ENCODE peak calls at places on chromosomes 7 and 10, in seven cellular contexts. One of them, this sample, is unnamed.

GRCh38 chr10:78411716-78412115 is 378.1 kb downstream of the RPS24 start:
- DNase-seq in fibroblast of lung: no peak
- DNase-seq in A673: no peak
- DNase-seq in CD8-positive, alpha-beta memory T cell: no peak
- DNase-seq in endodermal cell: no peak
- DNase-seq in RWPE1: no peak
- DNase-seq in CD8-positive, alpha-beta T cell: no peak
- DNase-seq in this sample: no peak

GRCh38 chr10:13526952-13527863 is 1.6 kb downstream of the BEND7 start:
- DNase-seq in RWPE1: peak
- DNase-seq in fibroblast of lung: peak
- DNase-seq in endodermal cell: no peak
- DNase-seq in CD8-positive, alpha-beta T cell: no peak
- DNase-seq in A673: no peak
- DNase-seq in CD8-positive, alpha-beta memory T cell: no peak
- DNase-seq in this sample: peak

GRCh38 chr7:90738249-90738648 is 142.1 kb downstream of the CDK14 start:
- DNase-seq in CD8-positive, alpha-beta memory T cell: no peak
- DNase-seq in RWPE1: no peak
- DNase-seq in A673: no peak
- DNase-seq in fibroblast of lung: no peak
- DNase-seq in endodermal cell: no peak
- DNase-seq in CD8-positive, alpha-beta T cell: no peak
- DNase-seq in this sample: no peak

GRCh38 chr7:1665721-1666250 is 4.3 kb upstream of the ELFN1 start:
- DNase-seq in fibroblast of lung: no peak
- DNase-seq in CD8-positive, alpha-beta memory T cell: no peak
- DNase-seq in endodermal cell: peak
- DNase-seq in A673: peak
- DNase-seq in CD8-positive, alpha-beta T cell: no peak
- DNase-seq in RWPE1: no peak
- DNase-seq in this sample: peak

GRCh38 chr7:111903797-111904196 is 302.4 kb downstream of the DOCK4 start:
- DNase-seq in CD8-positive, alpha-beta T cell: no peak
- DNase-seq in CD8-positive, alpha-beta memory T cell: no peak
- DNase-seq in RWPE1: peak
- DNase-seq in fibroblast of lung: no peak
- DNase-seq in endodermal cell: no peak
- DNase-seq in A673: no peak
- DNase-seq in this sample: peak

GRCh38 chr10:76117949-76118348 is 686.5 kb downstream of the LRMDA start:
- DNase-seq in A673: no peak
- DNase-seq in RWPE1: peak
- DNase-seq in CD8-positive, alpha-beta memory T cell: no peak
- DNase-seq in endodermal cell: no peak
- DNase-seq in CD8-positive, alpha-beta T cell: no peak
- DNase-seq in fibroblast of lung: peak
- DNase-seq in this sample: no peak

GRCh38 chr7:142478479-142479220 is 220.8 kb upstream of the PRSS58 start:
- DNase-seq in CD8-positive, alpha-beta memory T cell: no peak
- DNase-seq in CD8-positive, alpha-beta T cell: no peak
- DNase-seq in fibroblast of lung: peak
- DNase-seq in A673: peak
- DNase-seq in RWPE1: peak
- DNase-seq in endodermal cell: peak
- DNase-seq in this sample: no peak

GRCh38 chr7:11706666-11707605 is 125.1 kb downstream of the THSD7A start:
- DNase-seq in A673: no peak
- DNase-seq in CD8-positive, alpha-beta memory T cell: no peak
- DNase-seq in CD8-positive, alpha-beta T cell: no peak
- DNase-seq in fibroblast of lung: no peak
- DNase-seq in endodermal cell: no peak
- DNase-seq in RWPE1: no peak
- DNase-seq in this sample: no peak

GRCh38 chr10:104122273-104123107 is 519 bp downstream of the SFR1 start:
- DNase-seq in fibroblast of lung: peak
- DNase-seq in A673: no peak
- DNase-seq in CD8-positive, alpha-beta memory T cell: no peak
- DNase-seq in CD8-positive, alpha-beta T cell: no peak
- DNase-seq in RWPE1: no peak
- DNase-seq in endodermal cell: no peak
- DNase-seq in this sample: no peak

GRCh38 chr7:155846156-155846555 is 33.9 kb upstream of the SHH start:
- DNase-seq in endodermal cell: peak
- DNase-seq in CD8-positive, alpha-beta T cell: no peak
- DNase-seq in RWPE1: no peak
- DNase-seq in CD8-positive, alpha-beta memory T cell: no peak
- DNase-seq in fibroblast of lung: no peak
- DNase-seq in A673: no peak
- DNase-seq in this sample: no peak

GRCh38 chr10:21895932-21896331 is 107.6 kb downstream of the DNAJC1 start:
- DNase-seq in fibroblast of lung: no peak
- DNase-seq in A673: no peak
- DNase-seq in CD8-positive, alpha-beta memory T cell: no peak
- DNase-seq in endodermal cell: no peak
- DNase-seq in RWPE1: no peak
- DNase-seq in CD8-positive, alpha-beta T cell: no peak
- DNase-seq in this sample: no peak

GRCh38 chr7:100893910-100894763 is 1.6 kb downstream of the ACHE start:
- DNase-seq in endodermal cell: peak
- DNase-seq in A673: no peak
- DNase-seq in CD8-positive, alpha-beta memory T cell: no peak
- DNase-seq in fibroblast of lung: no peak
- DNase-seq in RWPE1: no peak
- DNase-seq in CD8-positive, alpha-beta T cell: no peak
- DNase-seq in this sample: peak

GRCh38 chr7:7114575-7115291 is 67.6 kb upstream of the C1GALT1 start:
- DNase-seq in RWPE1: no peak
- DNase-seq in fibroblast of lung: no peak
- DNase-seq in CD8-positive, alpha-beta T cell: no peak
- DNase-seq in A673: no peak
- DNase-seq in CD8-positive, alpha-beta memory T cell: no peak
- DNase-seq in endodermal cell: no peak
- DNase-seq in this sample: no peak

GRCh38 chr10:26024303-26024702 is 90.3 kb downstream of the MYO3A start:
- DNase-seq in RWPE1: no peak
- DNase-seq in endodermal cell: no peak
- DNase-seq in fibroblast of lung: no peak
- DNase-seq in CD8-positive, alpha-beta T cell: no peak
- DNase-seq in CD8-positive, alpha-beta memory T cell: no peak
- DNase-seq in A673: no peak
- DNase-seq in this sample: no peak

GRCh38 chr7:158863611-158864506 is 7.5 kb downstream of the DYNC2I1 start:
- DNase-seq in A673: peak
- DNase-seq in fibroblast of lung: peak
- DNase-seq in RWPE1: peak
- DNase-seq in CD8-positive, alpha-beta T cell: no peak
- DNase-seq in endodermal cell: peak
- DNase-seq in CD8-positive, alpha-beta memory T cell: peak
- DNase-seq in this sample: peak

GRCh38 chr7:142894886-142895593 is 9.5 kb upstream of the TRPV6 start:
- DNase-seq in RWPE1: no peak
- DNase-seq in endodermal cell: peak
- DNase-seq in fibroblast of lung: no peak
- DNase-seq in A673: no peak
- DNase-seq in CD8-positive, alpha-beta memory T cell: no peak
- DNase-seq in CD8-positive, alpha-beta T cell: no peak
- DNase-seq in this sample: no peak

GRCh38 chr10:7484456-7485266 is 73.8 kb upstream of the SFMBT2 start:
- DNase-seq in A673: no peak
- DNase-seq in RWPE1: no peak
- DNase-seq in CD8-positive, alpha-beta T cell: peak
- DNase-seq in endodermal cell: no peak
- DNase-seq in fibroblast of lung: no peak
- DNase-seq in CD8-positive, alpha-beta memory T cell: peak
- DNase-seq in this sample: no peak

GRCh38 chr7:114422478-114423217 is 8.0 kb downstream of the FOXP2 start:
- DNase-seq in RWPE1: no peak
- DNase-seq in fibroblast of lung: peak
- DNase-seq in CD8-positive, alpha-beta T cell: no peak
- DNase-seq in A673: no peak
- DNase-seq in endodermal cell: no peak
- DNase-seq in CD8-positive, alpha-beta memory T cell: no peak
- DNase-seq in this sample: no peak

GRCh38 chr7:46682841-46683624 is 762.0 kb upstream of the IGFBP3 start:
- DNase-seq in CD8-positive, alpha-beta T cell: no peak
- DNase-seq in A673: no peak
- DNase-seq in CD8-positive, alpha-beta memory T cell: no peak
- DNase-seq in endodermal cell: no peak
- DNase-seq in fibroblast of lung: peak
- DNase-seq in RWPE1: no peak
- DNase-seq in this sample: peak

GRCh38 chr7:104548861-104549260 is 220.5 kb downstream of the LHFPL3 start:
- DNase-seq in endodermal cell: no peak
- DNase-seq in CD8-positive, alpha-beta memory T cell: no peak
- DNase-seq in CD8-positive, alpha-beta T cell: no peak
- DNase-seq in fibroblast of lung: no peak
- DNase-seq in RWPE1: no peak
- DNase-seq in A673: peak
- DNase-seq in this sample: no peak

DNA sequence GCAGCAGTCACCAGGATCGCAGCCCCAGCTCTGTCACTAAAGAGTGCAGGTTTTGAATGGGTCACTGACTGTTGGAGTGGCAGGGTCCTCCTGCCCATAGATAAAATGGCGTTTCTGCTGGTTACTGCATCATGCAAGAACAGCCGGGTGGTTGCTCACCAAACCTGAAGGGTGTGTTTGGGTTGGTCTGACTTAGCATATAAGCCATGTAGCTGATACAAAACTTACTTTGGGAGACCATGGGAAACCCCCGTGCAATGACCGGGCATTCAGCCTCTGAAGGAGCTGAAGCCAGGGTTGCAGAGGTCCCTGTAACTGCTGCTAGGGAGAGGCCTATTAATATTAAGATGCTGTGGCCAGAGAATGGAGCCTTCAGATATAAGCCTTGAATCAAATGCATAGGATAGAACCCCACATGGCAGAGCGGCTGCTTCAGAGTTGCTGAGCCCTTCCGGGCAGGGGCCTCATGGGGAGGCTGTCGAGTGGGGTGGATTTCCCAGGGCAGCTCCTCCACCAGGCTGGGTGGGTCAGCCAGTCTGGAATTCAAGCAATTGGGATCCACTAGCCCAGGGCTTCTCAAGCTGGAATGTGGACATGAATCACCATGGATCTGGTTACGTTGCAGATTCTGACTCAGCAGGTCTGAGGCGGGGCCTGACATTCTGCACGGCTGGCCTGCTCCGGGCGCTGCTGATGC is 70.9 kb upstream of the CTBP2 start:
- DNase-seq in A673: peak
- DNase-seq in endodermal cell: peak
- DNase-seq in fibroblast of lung: peak
- DNase-seq in CD8-positive, alpha-beta memory T cell: no peak
- DNase-seq in CD8-positive, alpha-beta T cell: no peak
- DNase-seq in RWPE1: peak
- DNase-seq in this sample: peak
- H3K27ac ChIP-seq in A673: no peak
- H3K27ac ChIP-seq in endodermal cell: no peak
- H3K27ac ChIP-seq in fibroblast of lung: peak
- H3K27ac ChIP-seq in CD8-positive, alpha-beta memory T cell: no peak
- H3K27ac ChIP-seq in CD8-positive, alpha-beta T cell: no peak
- H3K27ac ChIP-seq in RWPE1: peak
- H3K27ac ChIP-seq in this sample: peak

GRCh38 chr7:96591900-96592676 is 117.6 kb downstream of the SEM1 start:
- DNase-seq in A673: peak
- DNase-seq in CD8-positive, alpha-beta memory T cell: no peak
- DNase-seq in endodermal cell: peak
- DNase-seq in CD8-positive, alpha-beta T cell: no peak
- DNase-seq in fibroblast of lung: no peak
- DNase-seq in RWPE1: no peak
- DNase-seq in this sample: no peak
- H3K27ac ChIP-seq in A673: no peak
- H3K27ac ChIP-seq in CD8-positive, alpha-beta memory T cell: no peak
- H3K27ac ChIP-seq in endodermal cell: no peak
- H3K27ac ChIP-seq in CD8-positive, alpha-beta T cell: no peak
- H3K27ac ChIP-seq in fibroblast of lung: no peak
- H3K27ac ChIP-seq in RWPE1: no peak
- H3K27ac ChIP-seq in this sample: no peak

GRCh38 chr10:113038985-113039384 is 88.9 kb downstream of the TCF7L2 start:
- DNase-seq in CD8-positive, alpha-beta memory T cell: no peak
- DNase-seq in RWPE1: no peak
- DNase-seq in A673: no peak
- DNase-seq in fibroblast of lung: no peak
- DNase-seq in CD8-positive, alpha-beta T cell: no peak
- DNase-seq in endodermal cell: peak
- DNase-seq in this sample: no peak
- H3K27ac ChIP-seq in CD8-positive, alpha-beta memory T cell: no peak
- H3K27ac ChIP-seq in RWPE1: no peak
- H3K27ac ChIP-seq in A673: no peak
- H3K27ac ChIP-seq in fibroblast of lung: no peak
- H3K27ac ChIP-seq in CD8-positive, alpha-beta T cell: no peak
- H3K27ac ChIP-seq in endodermal cell: no peak
- H3K27ac ChIP-seq in this sample: no peak

DNA sequence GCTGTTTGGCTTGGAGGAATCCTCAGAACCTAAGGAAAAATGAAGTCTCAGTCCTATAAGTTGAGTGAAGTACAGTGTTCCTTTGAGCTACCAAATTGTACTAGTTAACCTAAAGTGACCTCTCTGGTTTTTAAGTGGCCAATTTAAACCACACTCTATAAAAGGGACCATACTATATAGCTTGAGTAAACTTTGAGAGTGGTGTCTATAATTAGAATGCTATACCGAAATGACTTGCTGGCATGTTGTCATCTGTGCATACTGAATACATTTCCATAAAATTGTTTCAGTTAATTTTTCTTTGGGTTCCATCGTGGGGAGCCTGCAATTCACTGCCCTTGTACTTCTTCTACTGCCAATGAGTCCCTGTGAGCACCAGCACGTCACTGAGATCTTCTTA is 151.1 kb downstream of the DKK1 start:
- DNase-seq in fibroblast of lung: no peak
- DNase-seq in CD8-positive, alpha-beta memory T cell: no peak
- DNase-seq in endodermal cell: no peak
- DNase-seq in CD8-positive, alpha-beta T cell: no peak
- DNase-seq in A673: no peak
- DNase-seq in RWPE1: no peak
- DNase-seq in this sample: no peak
- H3K27ac ChIP-seq in fibroblast of lung: no peak
- H3K27ac ChIP-seq in CD8-positive, alpha-beta memory T cell: no peak
- H3K27ac ChIP-seq in endodermal cell: no peak
- H3K27ac ChIP-seq in CD8-positive, alpha-beta T cell: no peak
- H3K27ac ChIP-seq in A673: no peak
- H3K27ac ChIP-seq in RWPE1: no peak
- H3K27ac ChIP-seq in this sample: no peak

GRCh38 chr7:69609901-69610674 is 11.8 kb downstream of the AUTS2 start:
- DNase-seq in endodermal cell: no peak
- DNase-seq in RWPE1: no peak
- DNase-seq in fibroblast of lung: no peak
- DNase-seq in CD8-positive, alpha-beta memory T cell: no peak
- DNase-seq in A673: peak
- DNase-seq in CD8-positive, alpha-beta T cell: no peak
- DNase-seq in this sample: no peak
- H3K27ac ChIP-seq in endodermal cell: no peak
- H3K27ac ChIP-seq in RWPE1: no peak
- H3K27ac ChIP-seq in fibroblast of lung: no peak
- H3K27ac ChIP-seq in CD8-positive, alpha-beta memory T cell: no peak
- H3K27ac ChIP-seq in A673: no peak
- H3K27ac ChIP-seq in CD8-positive, alpha-beta T cell: no peak
- H3K27ac ChIP-seq in this sample: no peak